ENCODE peak calls at places on chromosomes 12 and 14, in six cellular contexts. One of them, this sample, is unnamed.

GRCh38 chr12:131591714-131592709 is 118.9 kb upstream of the SFSWAP start:
- DNase-seq in pons: no peak
- DNase-seq in WTC11: no peak
- DNase-seq in activated T-cell treated with anti-CD3 and anti-CD28 coated beads, Interleukin-2, amount 50 U/mL, for 48 hours: no peak
- DNase-seq in fibroblast of the conjunctiva: no peak
- DNase-seq in left colon: no peak
- DNase-seq in this sample: no peak

GRCh38 chr12:53170245-53170644 is 10.3 kb upstream of the ZNF740 start:
- DNase-seq in WTC11: no peak
- DNase-seq in fibroblast of the conjunctiva: no peak
- DNase-seq in activated T-cell treated with anti-CD3 and anti-CD28 coated beads, Interleukin-2, amount 50 U/mL, for 48 hours: peak; percentile 10
- DNase-seq in pons: no peak
- DNase-seq in left colon: no peak
- DNase-seq in this sample: no peak

GRCh38 chr12:66152732-66153131 is 17.1 kb downstream of the TMBIM4 start:
- DNase-seq in pons: no peak
- DNase-seq in fibroblast of the conjunctiva: no peak
- DNase-seq in WTC11: no peak
- DNase-seq in activated T-cell treated with anti-CD3 and anti-CD28 coated beads, Interleukin-2, amount 50 U/mL, for 48 hours: no peak
- DNase-seq in left colon: no peak
- DNase-seq in this sample: no peak

GRCh38 chr12:73678335-73678734 is 859.3 kb upstream of the ATXN7L3B start:
- DNase-seq in fibroblast of the conjunctiva: no peak
- DNase-seq in left colon: no peak
- DNase-seq in WTC11: no peak
- DNase-seq in activated T-cell treated with anti-CD3 and anti-CD28 coated beads, Interleukin-2, amount 50 U/mL, for 48 hours: no peak
- DNase-seq in pons: no peak
- DNase-seq in this sample: no peak

GRCh38 chr12:107320031-107320928 is 226.9 kb upstream of the CRY1 start:
- DNase-seq in WTC11: peak; percentile 70
- DNase-seq in pons: no peak
- DNase-seq in left colon: no peak
- DNase-seq in fibroblast of the conjunctiva: no peak
- DNase-seq in activated T-cell treated with anti-CD3 and anti-CD28 coated beads, Interleukin-2, amount 50 U/mL, for 48 hours: peak; percentile 85
- DNase-seq in this sample: peak; percentile 73

GRCh38 chr12:94873368-94874085 is 130.0 kb downstream of the NDUFA12 start:
- DNase-seq in activated T-cell treated with anti-CD3 and anti-CD28 coated beads, Interleukin-2, amount 50 U/mL, for 48 hours: no peak
- DNase-seq in WTC11: peak; percentile 37
- DNase-seq in left colon: no peak
- DNase-seq in fibroblast of the conjunctiva: no peak
- DNase-seq in pons: no peak
- DNase-seq in this sample: peak; percentile 13

GRCh38 chr12:106508966-106509365 is 73.8 kb upstream of the RFX4 start:
- DNase-seq in WTC11: no peak
- DNase-seq in fibroblast of the conjunctiva: no peak
- DNase-seq in left colon: no peak
- DNase-seq in activated T-cell treated with anti-CD3 and anti-CD28 coated beads, Interleukin-2, amount 50 U/mL, for 48 hours: no peak
- DNase-seq in pons: no peak
- DNase-seq in this sample: no peak

GRCh38 chr12:96698965-96699364 is 208.1 kb upstream of the NEDD1 start:
- DNase-seq in fibroblast of the conjunctiva: no peak
- DNase-seq in activated T-cell treated with anti-CD3 and anti-CD28 coated beads, Interleukin-2, amount 50 U/mL, for 48 hours: no peak
- DNase-seq in WTC11: no peak
- DNase-seq in pons: no peak
- DNase-seq in left colon: no peak
- DNase-seq in this sample: no peak

GRCh38 chr12:89663577-89664357 is 44.9 kb downstream of the ATP2B1 start:
- DNase-seq in pons: no peak
- DNase-seq in activated T-cell treated with anti-CD3 and anti-CD28 coated beads, Interleukin-2, amount 50 U/mL, for 48 hours: no peak
- DNase-seq in fibroblast of the conjunctiva: peak; percentile 26
- DNase-seq in left colon: no peak
- DNase-seq in WTC11: no peak
- DNase-seq in this sample: no peak

GRCh38 chr14:69996197-69996596 is 117.0 kb downstream of the SMOC1 start:
- DNase-seq in fibroblast of the conjunctiva: no peak
- DNase-seq in left colon: no peak
- DNase-seq in pons: no peak
- DNase-seq in activated T-cell treated with anti-CD3 and anti-CD28 coated beads, Interleukin-2, amount 50 U/mL, for 48 hours: no peak
- DNase-seq in WTC11: no peak
- DNase-seq in this sample: no peak

GRCh38 chr12:8665729-8666128 is 3.1 kb upstream of the MFAP5 start:
- DNase-seq in activated T-cell treated with anti-CD3 and anti-CD28 coated beads, Interleukin-2, amount 50 U/mL, for 48 hours: no peak
- DNase-seq in WTC11: no peak
- DNase-seq in fibroblast of the conjunctiva: no peak
- DNase-seq in pons: no peak
- DNase-seq in left colon: no peak
- DNase-seq in this sample: no peak

GRCh38 chr14:102917469-102918211 is 4.8 kb upstream of the AMN start:
- DNase-seq in activated T-cell treated with anti-CD3 and anti-CD28 coated beads, Interleukin-2, amount 50 U/mL, for 48 hours: peak; percentile 80
- DNase-seq in left colon: no peak
- DNase-seq in fibroblast of the conjunctiva: no peak
- DNase-seq in WTC11: peak; percentile 84
- DNase-seq in pons: no peak
- DNase-seq in this sample: peak; percentile 73

GRCh38 chr14:75476274-75476995 is 45.8 kb upstream of the BATF start:
- DNase-seq in left colon: peak; percentile 65
- DNase-seq in WTC11: peak; percentile 44
- DNase-seq in pons: peak; percentile 35
- DNase-seq in fibroblast of the conjunctiva: no peak
- DNase-seq in activated T-cell treated with anti-CD3 and anti-CD28 coated beads, Interleukin-2, amount 50 U/mL, for 48 hours: no peak
- DNase-seq in this sample: no peak

GRCh38 chr12:64466178-64466577 is 14.3 kb downstream of the TBK1 start:
- DNase-seq in activated T-cell treated with anti-CD3 and anti-CD28 coated beads, Interleukin-2, amount 50 U/mL, for 48 hours: no peak
- DNase-seq in fibroblast of the conjunctiva: no peak
- DNase-seq in pons: no peak
- DNase-seq in left colon: no peak
- DNase-seq in WTC11: no peak
- DNase-seq in this sample: no peak

GRCh38 chr14:33992274-33993050 is 41.6 kb upstream of the EGLN3 start:
- DNase-seq in pons: no peak
- DNase-seq in fibroblast of the conjunctiva: no peak
- DNase-seq in activated T-cell treated with anti-CD3 and anti-CD28 coated beads, Interleukin-2, amount 50 U/mL, for 48 hours: no peak
- DNase-seq in left colon: no peak
- DNase-seq in WTC11: no peak
- DNase-seq in this sample: no peak

GRCh38 chr14:77212933-77213656 is 31.5 kb downstream of the TMEM63C start:
- DNase-seq in WTC11: peak; percentile 87
- DNase-seq in pons: no peak
- DNase-seq in left colon: no peak
- DNase-seq in activated T-cell treated with anti-CD3 and anti-CD28 coated beads, Interleukin-2, amount 50 U/mL, for 48 hours: peak; percentile 58
- DNase-seq in fibroblast of the conjunctiva: no peak
- DNase-seq in this sample: no peak

GRCh38 chr14:64440494-64440893 is 24.8 kb upstream of the AKAP5 start:
- DNase-seq in activated T-cell treated with anti-CD3 and anti-CD28 coated beads, Interleukin-2, amount 50 U/mL, for 48 hours: no peak
- DNase-seq in pons: no peak
- DNase-seq in WTC11: no peak
- DNase-seq in left colon: no peak
- DNase-seq in fibroblast of the conjunctiva: peak; percentile 51
- DNase-seq in this sample: no peak

GRCh38 chr12:1544991-1545700 is 49.2 kb downstream of the FBXL14 start:
- DNase-seq in WTC11: no peak
- DNase-seq in left colon: no peak
- DNase-seq in fibroblast of the conjunctiva: no peak
- DNase-seq in pons: peak; percentile 40
- DNase-seq in activated T-cell treated with anti-CD3 and anti-CD28 coated beads, Interleukin-2, amount 50 U/mL, for 48 hours: no peak
- DNase-seq in this sample: no peak

GRCh38 chr12:104142543-104142942 is 4.5 kb upstream of the NFYB start:
- DNase-seq in left colon: no peak
- DNase-seq in fibroblast of the conjunctiva: no peak
- DNase-seq in WTC11: no peak
- DNase-seq in pons: no peak
- DNase-seq in activated T-cell treated with anti-CD3 and anti-CD28 coated beads, Interleukin-2, amount 50 U/mL, for 48 hours: no peak
- DNase-seq in this sample: no peak

GRCh38 chr12:607541-608001 is 55.7 kb downstream of the NINJ2 start:
- DNase-seq in left colon: no peak
- DNase-seq in WTC11: no peak
- DNase-seq in fibroblast of the conjunctiva: no peak
- DNase-seq in pons: peak; percentile 52
- DNase-seq in activated T-cell treated with anti-CD3 and anti-CD28 coated beads, Interleukin-2, amount 50 U/mL, for 48 hours: no peak
- DNase-seq in this sample: no peak

GRCh38 chr12:125689576-125690410 is 624.6 kb downstream of the AACS start:
- DNase-seq in WTC11: no peak
- DNase-seq in left colon: no peak
- DNase-seq in pons: no peak
- DNase-seq in fibroblast of the conjunctiva: no peak
- DNase-seq in activated T-cell treated with anti-CD3 and anti-CD28 coated beads, Interleukin-2, amount 50 U/mL, for 48 hours: no peak
- DNase-seq in this sample: no peak

GRCh38 chr12:49369723-49370145 is 2.5 kb downstream of the SPATS2 start:
- DNase-seq in pons: no peak
- DNase-seq in activated T-cell treated with anti-CD3 and anti-CD28 coated beads, Interleukin-2, amount 50 U/mL, for 48 hours: peak; percentile 40
- DNase-seq in WTC11: peak; percentile 28
- DNase-seq in left colon: no peak
- DNase-seq in fibroblast of the conjunctiva: no peak
- DNase-seq in this sample: no peak

GRCh38 chr12:65335021-65335714 is 56.7 kb downstream of the MSRB3 start:
- DNase-seq in WTC11: no peak
- DNase-seq in fibroblast of the conjunctiva: peak; percentile 81
- DNase-seq in activated T-cell treated with anti-CD3 and anti-CD28 coated beads, Interleukin-2, amount 50 U/mL, for 48 hours: no peak
- DNase-seq in left colon: no peak
- DNase-seq in pons: no peak
- DNase-seq in this sample: no peak

GRCh38 chr12:57226588-57227314 is 2.8 kb upstream of the SHMT2 start:
- DNase-seq in fibroblast of the conjunctiva: no peak
- DNase-seq in activated T-cell treated with anti-CD3 and anti-CD28 coated beads, Interleukin-2, amount 50 U/mL, for 48 hours: no peak
- DNase-seq in WTC11: peak; percentile 79
- DNase-seq in pons: no peak
- DNase-seq in left colon: no peak
- DNase-seq in this sample: no peak

GRCh38 chr12:103929051-103929908 is 930 bp upstream of the HSP90B1 start:
- DNase-seq in activated T-cell treated with anti-CD3 and anti-CD28 coated beads, Interleukin-2, amount 50 U/mL, for 48 hours: peak; percentile 87
- DNase-seq in pons: peak; percentile 96
- DNase-seq in WTC11: peak; percentile 78
- DNase-seq in fibroblast of the conjunctiva: peak; percentile 88
- DNase-seq in left colon: peak; percentile 89
- DNase-seq in this sample: peak; percentile 91

GRCh38 chr14:106622200-106622745 is 1095.9 kb downstream of the TMEM121 start:
- DNase-seq in pons: no peak
- DNase-seq in fibroblast of the conjunctiva: no peak
- DNase-seq in left colon: no peak
- DNase-seq in activated T-cell treated with anti-CD3 and anti-CD28 coated beads, Interleukin-2, amount 50 U/mL, for 48 hours: peak; percentile 33
- DNase-seq in WTC11: no peak
- DNase-seq in this sample: no peak

This sample was measured in mucosa of descending colon.